ENCODE peak calls at places on chromosomes 3 and 15, in four cellular contexts. One of them, this sample, is unnamed.

GRCh38 chr3:109687626-109688025 is 350.3 kb upstream of the DPPA4 start:
- DNase-seq in foreskin fibroblast: no peak
- DNase-seq in A673: no peak
- DNase-seq in transverse colon: no peak
- DNase-seq in this sample: no peak

GRCh38 chr15:27834684-27835083 is 264.4 kb downstream of the OCA2 start:
- DNase-seq in foreskin fibroblast: no peak
- DNase-seq in A673: no peak
- DNase-seq in transverse colon: no peak
- DNase-seq in this sample: no peak

GRCh38 chr3:10408680-10409079 is 87.8 kb upstream of the SEC13 start:
- DNase-seq in foreskin fibroblast: no peak
- DNase-seq in A673: no peak
- DNase-seq in transverse colon: no peak
- DNase-seq in this sample: no peak

GRCh38 chr3:177194319-177194718 is 3.0 kb downstream of the TBL1XR1 start:
- DNase-seq in foreskin fibroblast: no peak
- DNase-seq in A673: no peak
- DNase-seq in transverse colon: no peak
- DNase-seq in this sample: no peak

GRCh38 chr3:9146367-9147071 is 102.9 kb downstream of the SRGAP3 start:
- DNase-seq in foreskin fibroblast: no peak
- DNase-seq in A673: no peak
- DNase-seq in transverse colon: peak; percentile 51
- DNase-seq in this sample: no peak

GRCh38 chr3:61080737-61081445 is 170.4 kb downstream of the FHIT start:
- DNase-seq in foreskin fibroblast: no peak
- DNase-seq in A673: no peak
- DNase-seq in transverse colon: no peak
- DNase-seq in this sample: no peak

GRCh38 chr3:46860381-46861292 is 2.6 kb downstream of the MYL3 start:
- DNase-seq in foreskin fibroblast: no peak
- DNase-seq in A673: no peak
- DNase-seq in transverse colon: no peak
- DNase-seq in this sample: peak; percentile 17

GRCh38 chr15:43511012-43511885 is 6.2 kb upstream of the MAP1A start:
- DNase-seq in foreskin fibroblast: peak; percentile 66
- DNase-seq in A673: peak; percentile 50
- DNase-seq in transverse colon: no peak
- DNase-seq in this sample: peak; percentile 66

GRCh38 chr3:150447631-150448465 is 39.8 kb downstream of the TSC22D2 start:
- DNase-seq in foreskin fibroblast: no peak
- DNase-seq in A673: no peak
- DNase-seq in transverse colon: no peak
- DNase-seq in this sample: no peak

GRCh38 chr15:22265056-22265945 is 185.0 kb downstream of the OR4M2 start:
- DNase-seq in foreskin fibroblast: no peak
- DNase-seq in A673: no peak
- DNase-seq in transverse colon: no peak
- DNase-seq in this sample: no peak

GRCh38 chr3:89690649-89691048 is 583.2 kb downstream of the EPHA3 start:
- DNase-seq in foreskin fibroblast: peak; percentile 80
- DNase-seq in A673: peak; percentile 81
- DNase-seq in transverse colon: no peak
- DNase-seq in this sample: no peak

GRCh38 chr3:117252208-117252607 is 542.6 kb downstream of the TUSC7 start:
- DNase-seq in foreskin fibroblast: peak; percentile 44
- DNase-seq in A673: no peak
- DNase-seq in transverse colon: no peak
- DNase-seq in this sample: no peak

GRCh38 chr3:169846458-169847193 is 23.1 kb downstream of the LRRC31 start:
- DNase-seq in foreskin fibroblast: peak; percentile 69
- DNase-seq in A673: no peak
- DNase-seq in transverse colon: no peak
- DNase-seq in this sample: no peak

DNA sequence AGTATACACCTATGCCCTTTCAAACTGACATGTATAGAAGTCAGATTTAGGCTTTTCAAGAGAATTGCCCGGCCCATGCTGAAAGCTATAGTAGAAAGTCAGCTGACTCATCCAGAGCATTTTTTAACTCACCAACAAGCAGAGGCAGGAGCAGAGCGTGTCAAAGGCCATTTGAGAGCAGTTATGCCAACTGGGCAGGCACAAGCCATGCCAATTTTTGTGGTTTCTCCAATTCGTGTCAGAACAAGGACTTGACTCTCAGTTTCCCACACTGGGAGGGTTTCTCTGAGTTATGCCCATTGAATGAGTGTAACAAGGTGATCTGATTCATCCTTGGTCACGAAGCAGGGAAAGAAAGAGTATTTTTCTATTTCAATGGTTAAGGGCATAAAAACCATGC is 403.3 kb upstream of the THBS1 start:
- DNase-seq in foreskin fibroblast: no peak
- DNase-seq in A673: no peak
- DNase-seq in transverse colon: no peak
- DNase-seq in this sample: no peak
- TF ChIP-seq CTCF in foreskin fibroblast: no peak
- TF ChIP-seq CTCF in A673: no peak
- TF ChIP-seq CTCF in transverse colon: no peak
- TF ChIP-seq CTCF in this sample: no peak

GRCh38 chr3:78035020-78035660 is 995.2 kb downstream of the ROBO2 start:
- DNase-seq in foreskin fibroblast: peak; percentile 33
- DNase-seq in A673: peak; percentile 8
- DNase-seq in transverse colon: no peak
- DNase-seq in this sample: no peak

GRCh38 chr3:78026429-78026828 is 986.5 kb downstream of the ROBO2 start:
- DNase-seq in foreskin fibroblast: peak; percentile 23
- DNase-seq in A673: no peak
- DNase-seq in transverse colon: no peak
- DNase-seq in this sample: no peak

GRCh38 chr3:78025916-78026315 is 986.0 kb downstream of the ROBO2 start:
- DNase-seq in foreskin fibroblast: peak; percentile 2
- DNase-seq in A673: no peak
- DNase-seq in transverse colon: no peak
- DNase-seq in this sample: no peak

GRCh38 chr3:78029775-78030174 is 989.9 kb downstream of the ROBO2 start:
- DNase-seq in foreskin fibroblast: no peak
- DNase-seq in A673: no peak
- DNase-seq in transverse colon: no peak
- DNase-seq in this sample: peak; percentile 62
- TF ChIP-seq CTCF in foreskin fibroblast: no peak
- TF ChIP-seq CTCF in A673: no peak
- TF ChIP-seq CTCF in transverse colon: no peak
- TF ChIP-seq CTCF in this sample: no peak

GRCh38 chr3:12948891-12949711 is 107.7 kb upstream of the RPL32 start:
- DNase-seq in foreskin fibroblast: peak; percentile 71
- DNase-seq in A673: no peak
- DNase-seq in transverse colon: peak; percentile 24
- DNase-seq in this sample: no peak

GRCh38 chr3:12946134-12946533 is 104.8 kb upstream of the RPL32 start:
- DNase-seq in foreskin fibroblast: no peak
- DNase-seq in A673: no peak
- DNase-seq in transverse colon: no peak
- DNase-seq in this sample: no peak

GRCh38 chr3:12948371-12948770 is 107.0 kb upstream of the RPL32 start:
- DNase-seq in foreskin fibroblast: peak; percentile 85
- DNase-seq in A673: no peak
- DNase-seq in transverse colon: no peak
- DNase-seq in this sample: no peak

GRCh38 chr3:12946661-12947316 is 105.4 kb upstream of the RPL32 start:
- DNase-seq in foreskin fibroblast: peak; percentile 55
- DNase-seq in A673: no peak
- DNase-seq in transverse colon: no peak
- DNase-seq in this sample: no peak

DNA sequence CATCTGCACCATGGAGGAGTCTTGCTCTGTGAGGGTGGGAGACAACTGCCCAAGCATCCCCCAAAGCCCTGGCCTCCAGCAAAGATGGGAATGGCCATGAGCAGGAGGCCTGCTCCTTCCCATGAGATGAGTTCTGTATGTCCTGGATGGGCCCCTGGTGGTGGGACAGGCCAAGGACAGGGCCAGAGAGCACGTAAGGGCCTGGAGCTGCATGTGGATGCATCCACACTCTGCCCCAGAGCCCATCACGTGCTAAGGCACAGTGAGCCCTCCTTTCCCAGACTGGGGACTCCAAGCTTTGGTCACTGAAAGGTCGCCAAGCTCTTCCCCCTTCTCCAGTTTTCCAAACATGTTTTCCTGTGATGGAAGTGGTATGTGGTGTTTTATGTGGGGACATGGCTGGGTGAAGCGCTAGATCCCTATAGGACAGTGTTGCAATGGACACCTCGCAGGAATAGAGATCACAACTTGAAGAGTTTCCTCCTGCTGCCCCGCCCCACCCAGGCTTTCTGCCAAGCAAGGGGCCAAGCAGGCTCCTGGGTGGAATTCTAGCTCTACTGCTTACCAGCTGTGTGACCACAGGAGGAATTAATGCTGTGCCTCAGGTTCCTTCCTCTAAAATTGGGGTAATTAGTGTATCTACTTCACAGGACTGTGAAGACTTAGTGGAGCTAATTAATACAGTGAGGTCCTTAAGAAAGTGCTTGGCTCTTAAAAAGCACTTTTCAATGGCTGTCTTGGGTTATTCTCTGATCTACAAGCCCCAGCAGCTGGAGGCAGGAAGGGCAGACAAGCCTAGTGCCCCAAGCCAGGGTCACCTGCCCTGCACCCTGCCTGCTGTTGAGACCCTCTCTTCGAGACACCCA is 106.4 kb upstream of the RPL32 start:
- DNase-seq in foreskin fibroblast: peak; percentile 88
- DNase-seq in A673: peak; percentile 65
- DNase-seq in transverse colon: peak; percentile 74
- DNase-seq in this sample: peak; percentile 48
- TF ChIP-seq CTCF in foreskin fibroblast: peak; percentile 17
- TF ChIP-seq CTCF in A673: no peak
- TF ChIP-seq CTCF in transverse colon: no peak
- TF ChIP-seq CTCF in this sample: no peak

GRCh38 chr15:30941520-30941919 is 37.8 kb downstream of the FAN1 start:
- DNase-seq in foreskin fibroblast: no peak
- DNase-seq in A673: no peak
- DNase-seq in transverse colon: no peak
- DNase-seq in this sample: no peak
- TF ChIP-seq CTCF in foreskin fibroblast: no peak
- TF ChIP-seq CTCF in A673: no peak
- TF ChIP-seq CTCF in transverse colon: no peak
- TF ChIP-seq CTCF in this sample: no peak

GRCh38 chr3:186512570-186513302 is 31.4 kb downstream of the CRYGS start:
- DNase-seq in foreskin fibroblast: no peak
- DNase-seq in A673: no peak
- DNase-seq in transverse colon: no peak
- DNase-seq in this sample: no peak

GRCh38 chr3:186515115-186515514 is 29.1 kb downstream of the CRYGS start:
- DNase-seq in foreskin fibroblast: no peak
- DNase-seq in A673: no peak
- DNase-seq in transverse colon: no peak
- DNase-seq in this sample: no peak

GRCh38 chr3:186516645-186517044 is 27.5 kb downstream of the CRYGS start:
- DNase-seq in foreskin fibroblast: no peak
- DNase-seq in A673: no peak
- DNase-seq in transverse colon: no peak
- DNase-seq in this sample: no peak

GRCh38 chr3:186511702-186512101 is 32.5 kb downstream of the CRYGS start:
- DNase-seq in foreskin fibroblast: no peak
- DNase-seq in A673: no peak
- DNase-seq in transverse colon: no peak
- DNase-seq in this sample: no peak

DNA sequence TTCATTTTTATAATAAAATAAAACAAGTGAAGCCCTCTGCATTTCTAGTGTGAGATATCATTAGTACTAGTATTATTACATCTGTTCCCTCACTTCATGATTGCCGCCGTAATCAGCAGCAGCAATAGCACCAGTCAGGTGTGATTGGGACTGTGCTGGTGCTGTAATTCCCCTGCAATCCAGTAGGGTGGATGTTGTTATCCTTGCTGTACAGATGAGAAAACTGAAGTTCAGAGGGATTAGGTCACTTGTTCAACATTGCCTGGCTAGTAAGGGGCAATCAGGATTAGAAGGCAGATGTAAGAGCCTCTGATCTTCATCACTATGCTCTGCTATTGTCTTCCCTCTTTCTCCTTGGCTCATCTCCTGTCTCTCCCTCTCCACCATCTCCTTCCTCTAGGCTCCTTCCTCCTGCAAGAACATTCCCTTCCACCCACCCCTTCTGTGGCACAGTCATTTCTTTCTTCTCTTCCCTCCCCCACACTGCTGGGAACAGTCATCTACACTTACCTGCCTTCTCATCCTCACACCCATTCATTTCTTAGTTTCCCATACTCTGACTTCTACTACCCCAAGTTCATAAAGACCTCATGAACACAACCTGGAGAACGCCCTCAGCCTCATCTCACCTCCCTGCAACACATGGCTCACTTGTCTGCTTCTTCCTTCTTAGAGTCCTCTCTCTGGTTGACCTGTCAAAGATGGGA is 29.7 kb downstream of the CRYGS start:
- DNase-seq in foreskin fibroblast: peak; percentile 16
- DNase-seq in A673: peak; percentile 15
- DNase-seq in transverse colon: no peak
- DNase-seq in this sample: no peak
- TF ChIP-seq CTCF in foreskin fibroblast: peak; percentile 18
- TF ChIP-seq CTCF in A673: peak; percentile 50
- TF ChIP-seq CTCF in transverse colon: peak; percentile 6
- TF ChIP-seq CTCF in this sample: no peak

DNA sequence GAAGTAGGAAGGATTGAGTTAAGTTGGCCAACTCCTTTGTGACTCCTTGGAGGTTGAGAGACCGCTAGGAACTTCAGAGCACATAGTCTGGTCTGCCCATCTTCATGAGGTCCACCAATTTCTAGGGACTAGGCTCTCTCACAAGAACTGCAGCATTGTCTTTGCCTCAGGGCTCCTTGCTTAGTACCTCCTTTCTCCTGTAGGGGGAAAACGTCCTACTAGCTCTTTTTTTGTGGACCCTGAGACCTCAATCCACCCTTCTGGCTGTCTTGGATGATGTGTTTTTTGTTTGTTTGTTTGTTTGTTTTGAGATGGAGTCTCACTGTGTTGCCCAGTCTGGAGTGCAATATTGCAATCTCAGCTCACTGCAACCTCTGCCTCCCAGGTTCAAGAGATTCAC is 21.6 kb downstream of the REC114 start:
- DNase-seq in foreskin fibroblast: no peak
- DNase-seq in A673: peak; percentile 17
- DNase-seq in transverse colon: no peak
- DNase-seq in this sample: no peak
- TF ChIP-seq CTCF in foreskin fibroblast: peak; percentile 13
- TF ChIP-seq CTCF in A673: peak; percentile 35
- TF ChIP-seq CTCF in transverse colon: no peak
- TF ChIP-seq CTCF in this sample: no peak

GRCh38 chr3:16600771-16601538 is 4.3 kb downstream of the DAZL start:
- DNase-seq in foreskin fibroblast: peak; percentile 91
- DNase-seq in A673: peak; percentile 84
- DNase-seq in transverse colon: peak; percentile 83
- DNase-seq in this sample: peak; percentile 93

GRCh38 chr3:16596352-16597032 is 8.7 kb downstream of the DAZL start:
- DNase-seq in foreskin fibroblast: no peak
- DNase-seq in A673: no peak
- DNase-seq in transverse colon: no peak
- DNase-seq in this sample: no peak

GRCh38 chr3:16599694-16600093 is 5.5 kb downstream of the DAZL start:
- DNase-seq in foreskin fibroblast: no peak
- DNase-seq in A673: no peak
- DNase-seq in transverse colon: no peak
- DNase-seq in this sample: no peak

GRCh38 chr3:16589867-16590624 is 15.2 kb downstream of the DAZL start:
- DNase-seq in foreskin fibroblast: no peak
- DNase-seq in A673: no peak
- DNase-seq in transverse colon: no peak
- DNase-seq in this sample: no peak

GRCh38 chr3:16595778-16596177 is 9.4 kb downstream of the DAZL start:
- DNase-seq in foreskin fibroblast: peak; percentile 48
- DNase-seq in A673: no peak
- DNase-seq in transverse colon: no peak
- DNase-seq in this sample: no peak
- TF ChIP-seq CTCF in foreskin fibroblast: no peak
- TF ChIP-seq CTCF in A673: no peak
- TF ChIP-seq CTCF in transverse colon: no peak
- TF ChIP-seq CTCF in this sample: no peak